ENCODE peak calls at places on chromosomes 13 and 19, in nine cellular contexts. C is stomach; G is esophagus muscularis mucosa; O is transverse colon; A is GM23248; X is left lung; W is effector memory CD4-positive, alpha-beta T cell; N is testis; V is CD8-positive, alpha-beta T cell. T is an unnamed sample. For H3K9me3 and H3K36me3, the result is how much of the 10 kb centered on the place peaks cover.

GRCh38 chr13:82002693-82003092 is 1661.8 kb upstream of the SPRY2 start:
- DNase-seq in V (no peak), A (no peak), O (no peak), X (no peak), C (no peak), W (no peak), N (no peak), G (no peak), T (no peak)

GRCh38 chr19:13004273-13004672 is 9.0 kb downstream of the NFIX start:
- DNase-seq in N (no peak), W (no peak), A (no peak), C (peak), G (no peak), X (no peak), V (no peak), O (peak), T (no peak)

GRCh38 chr13:32211788-32212187 is 103.4 kb downstream of the ZAR1L start:
- DNase-seq in G (peak), O (no peak), X (no peak), N (no peak), V (no peak), W (no peak), C (no peak), A (peak), T (no peak)

GRCh38 chr19:55345818-55346724 is 6.4 kb downstream of the KMT5C start:
- DNase-seq in W (no peak), G (no peak), O (peak), X (no peak), C (peak), N (peak), A (peak), V (no peak), T (no peak)

GRCh38 chr19:40716031-40716654 is 543 bp downstream of the COQ8B start:
- DNase-seq in N (no peak), C (no peak), G (no peak), W (peak), A (peak), V (peak), X (peak), O (no peak), T (peak)

GRCh38 chr13:43411741-43412140 is 375.0 kb downstream of the ENOX1 start:
- DNase-seq in V (no peak), O (peak), C (no peak), X (no peak), A (no peak), N (no peak), G (no peak), W (no peak), T (no peak)

GRCh38 chr19:10289836-10290438 is at the start of gene ICAM5:
- DNase-seq in X (no peak), A (peak), G (no peak), N (no peak), W (no peak), V (peak), C (no peak), O (peak), T (peak)

GRCh38 chr19:15091918-15092753 is 10.1 kb downstream of the OR1I1 start:
- DNase-seq in G (no peak), A (peak), C (no peak), W (no peak), X (no peak), N (peak), V (peak), O (no peak), T (peak)

GRCh38 chr13:26061947-26062346 is 10.1 kb upstream of the SHISA2 start:
- DNase-seq in G (peak), C (no peak), N (no peak), W (no peak), V (no peak), X (no peak), O (no peak), A (peak), T (no peak)

GRCh38 chr13:45702088-45702487 is at the start of gene CBY2:
- DNase-seq in O (no peak), C (no peak), W (no peak), X (no peak), G (peak), V (no peak), N (no peak), A (no peak), T (no peak)

GRCh38 chr19:46661735-46662592 is 982 bp upstream of the DACT3 start:
- DNase-seq in G (peak), W (peak), A (peak), C (peak), O (peak), X (peak), V (peak), N (peak), T (peak)

DNA sequence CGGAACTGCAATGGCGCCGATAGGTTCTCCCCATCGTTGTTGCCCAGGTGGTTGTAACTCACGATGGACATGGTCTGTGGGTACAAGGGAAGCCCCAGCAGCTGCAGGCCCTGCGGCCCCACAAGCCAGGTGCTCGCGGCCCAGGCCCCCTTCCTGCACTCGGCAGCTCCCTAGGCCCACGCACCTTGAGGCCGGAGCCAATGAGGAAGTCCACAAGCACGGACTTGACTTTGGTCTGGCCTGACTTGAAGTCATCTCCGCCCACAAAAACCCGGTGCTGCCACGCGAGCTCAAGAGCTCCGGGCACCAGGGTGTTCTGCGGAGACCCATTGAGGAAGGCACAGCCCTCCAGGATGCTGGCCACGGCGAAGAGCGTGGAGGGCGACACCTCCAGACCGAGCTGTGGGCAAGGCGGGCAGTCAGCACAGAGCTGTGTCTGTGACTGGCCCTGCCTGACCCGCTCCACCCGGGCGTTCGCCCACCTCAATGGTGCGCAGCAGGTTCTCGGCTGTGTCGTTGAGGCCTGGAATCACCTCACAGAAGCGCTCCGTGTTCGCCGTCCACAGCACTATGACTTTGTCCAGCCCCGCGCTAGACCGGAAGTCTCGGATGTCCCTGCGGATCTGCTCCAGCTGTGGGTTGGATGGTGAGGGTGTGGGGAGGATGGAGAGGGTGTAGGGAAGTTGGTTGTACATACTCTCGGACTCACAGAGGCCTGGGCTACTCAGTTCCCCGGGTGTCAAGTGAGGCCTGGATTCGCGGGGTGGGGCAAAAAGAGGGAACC is 1.9 kb downstream of the ISYNA1 start:
- DNase-seq in C (no peak), V (no peak), W (no peak), X (no peak), O (no peak), A (peak), N (no peak), G (no peak), T (no peak)
- H3K27ac ChIP-seq in C (no peak), V (no peak), W (no peak), X (no peak), O (no peak), A (no peak), N (peak), G (no peak), T (no peak)

GRCh38 chr19:34943861-34944573 is 17.3 kb downstream of the ZNF30 start:
- DNase-seq in W (no peak), O (no peak), X (no peak), N (no peak), C (no peak), G (no peak), V (no peak), A (no peak), T (no peak)
- H3K9me3 ChIP-seq in W (under half), O (under half), X (half or more), N (under half), C (under half), G (under half), V (under half), A (under half), T (under half)

DNA sequence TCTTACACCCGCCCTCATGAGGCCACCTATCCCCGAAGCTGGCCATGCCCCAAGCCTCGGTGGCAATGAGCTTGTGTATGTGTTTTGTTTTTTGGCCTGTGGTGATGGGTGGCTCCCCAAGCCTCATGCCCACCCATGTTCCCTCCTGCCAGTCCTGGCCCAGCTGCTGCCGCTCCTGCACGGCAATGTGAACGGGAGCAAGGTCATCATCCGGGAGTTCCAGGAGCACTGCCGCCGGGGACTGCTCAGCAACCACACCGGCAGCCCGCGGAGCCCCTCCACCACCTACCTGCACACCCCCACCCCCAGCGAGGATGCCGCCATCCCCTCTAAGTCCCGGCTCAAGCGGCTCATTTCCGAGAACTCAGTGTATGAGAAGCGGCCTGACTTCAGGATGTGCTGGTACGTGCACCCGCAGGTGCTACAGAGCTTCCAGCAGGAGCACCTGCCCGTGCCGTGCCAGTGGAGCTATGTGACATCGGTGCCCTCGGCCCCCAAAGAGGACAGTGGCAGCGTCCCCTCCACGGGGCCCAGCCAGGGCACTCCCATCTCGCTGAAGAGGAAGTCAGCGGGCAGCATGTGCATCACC is 24.6 kb downstream of the UBXN6 start:
- DNase-seq in N (no peak), O (no peak), W (no peak), A (no peak), C (no peak), X (no peak), G (no peak), V (no peak), T (no peak)
- H3K36me3 ChIP-seq in N (under half), O (under half), W (under half), A (under half), C (half or more), X (under half), G (half or more), V (under half), T (half or more)

GRCh38 chr19:43802216-43802951 is at the start of gene LYPD5:
- DNase-seq in X (no peak), C (no peak), O (no peak), V (no peak), W (no peak), A (no peak), N (no peak), G (no peak), T (no peak)
- H3K27ac ChIP-seq in X (no peak), C (no peak), O (no peak), V (no peak), W (no peak), A (no peak), N (no peak), G (no peak), T (no peak)

GRCh38 chr19:56643460-56643763 is 453 bp downstream of the SMIM17 start:
- DNase-seq in W (no peak), N (no peak), A (no peak), O (no peak), V (no peak), C (no peak), G (no peak), X (no peak), T (no peak)
- H3K9me3 ChIP-seq in W (under half), N (under half), A (under half), O (under half), V (under half), C (under half), G (under half), X (half or more), T (under half)

GRCh38 chr13:40631605-40632004 is 34.8 kb downstream of the FOXO1 start:
- DNase-seq in V (no peak), N (no peak), C (no peak), W (no peak), O (no peak), G (peak), X (no peak), A (no peak), T (no peak)
- H3K36me3 ChIP-seq in V (under half), N (under half), C (under half), W (under half), O (under half), G (under half), X (under half), A (under half), T (under half)

DNA sequence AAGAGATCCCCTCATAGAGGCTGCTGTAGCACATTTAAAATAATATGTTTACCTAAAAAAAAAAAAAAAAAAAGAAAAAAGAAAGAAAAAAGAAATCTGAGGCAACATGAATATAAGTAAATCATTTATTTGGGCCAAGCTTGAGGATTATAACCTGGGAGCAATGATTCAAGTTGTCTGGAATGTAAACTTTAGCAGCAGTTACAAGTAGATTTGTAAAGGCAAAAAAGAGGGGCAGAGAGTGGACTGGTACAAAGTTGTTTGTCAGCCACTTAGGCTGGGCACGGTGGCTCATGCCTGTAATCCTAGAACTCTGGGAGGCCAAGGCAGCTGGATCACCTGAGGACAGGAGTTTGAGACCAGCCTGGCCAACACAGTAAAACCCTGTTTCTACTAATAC is 11.3 kb downstream of the ZNF43 start:
- DNase-seq in W (no peak), O (no peak), C (no peak), X (no peak), A (no peak), V (no peak), N (no peak), G (no peak), T (no peak)
- H3K27ac ChIP-seq in W (no peak), O (no peak), C (no peak), X (no peak), A (no peak), V (no peak), N (no peak), G (peak), T (no peak)

GRCh38 chr19:6958786-6959185 is 62.4 kb downstream of the MBD3L2B start:
- DNase-seq in N (no peak), V (no peak), W (no peak), A (no peak), O (no peak), X (no peak), C (no peak), G (no peak), T (no peak)
- H3K9me3 ChIP-seq in N (under half), V (under half), W (under half), A (under half), O (under half), X (under half), C (under half), G (under half), T (under half)

GRCh38 chr19:23771761-23772667 is 13.3 kb upstream of the ZNF681 start:
- DNase-seq in V (no peak), N (no peak), W (no peak), G (no peak), A (no peak), C (no peak), O (no peak), X (no peak), T (no peak)
- H3K36me3 ChIP-seq in V (under half), N (under half), W (under half), G (under half), A (under half), C (under half), O (under half), X (under half), T (under half)